ENCODE peak calls at places on chromosomes 11 and 22, in ten cellular contexts. J, V, C, B, Z, P, U, X, Q and W are unnamed samples.

GRCh38 chr22:30453731-30454510 is 17.9 kb downstream of the SEC14L3 start:
- DNase-seq in Q (no peak), P (no peak), C (no peak), U (no peak), J (no peak), Z (no peak), X (no peak), V (no peak), B (peak; percentile 35), W (no peak)

GRCh38 chr11:86288776-86289507 is 13.1 kb upstream of the HIKESHI start:
- DNase-seq in C (no peak), J (no peak), P (no peak), Q (no peak), B (no peak), V (no peak), Z (no peak), X (no peak), U (peak; percentile 48), W (no peak)

GRCh38 chr11:96045622-96046456 is 121.9 kb upstream of the MTMR2 start:
- DNase-seq in P (no peak), Q (peak; percentile 45), B (peak; percentile 73), Z (no peak), V (peak; percentile 83), C (peak; percentile 62), U (peak; percentile 15), X (peak; percentile 67), J (peak; percentile 19), W (no peak)

GRCh38 chr22:27267145-27267544 is 534.4 kb downstream of the MN1 start:
- DNase-seq in U (no peak), C (no peak), Q (no peak), J (no peak), V (no peak), P (no peak), B (no peak), X (no peak), Z (no peak), W (no peak)

GRCh38 chr22:25449781-25450317 is 114.6 kb upstream of the GRK3 start:
- DNase-seq in U (no peak), P (no peak), X (no peak), C (no peak), Q (no peak), Z (no peak), V (no peak), J (no peak), B (no peak), W (no peak)

GRCh38 chr22:22486132-22486899 is 22.2 kb downstream of the ZNF280B start:
- DNase-seq in J (no peak), C (no peak), X (no peak), V (no peak), P (no peak), U (no peak), Q (no peak), B (no peak), Z (no peak), W (no peak)

GRCh38 chr11:16604784-16605439 is 133.5 kb upstream of the C11orf58 start:
- DNase-seq in V (no peak), J (no peak), X (peak; percentile 64), U (peak; percentile 63), Z (peak; percentile 28), B (peak; percentile 79), P (no peak), Q (peak; percentile 30), C (no peak), W (no peak)

GRCh38 chr11:128924109-128924508 is 18.6 kb downstream of the TP53AIP1 start:
- DNase-seq in P (no peak), V (no peak), U (no peak), Q (no peak), J (no peak), X (no peak), Z (no peak), B (no peak), C (no peak), W (no peak)

GRCh38 chr22:43946391-43946680 is 8.9 kb upstream of the SAMM50 start:
- DNase-seq in X (no peak), Q (no peak), Z (no peak), U (no peak), B (peak; percentile 49), C (no peak), P (no peak), V (no peak), J (no peak), W (no peak)

GRCh38 chr11:102733232-102733875 is 8.6 kb upstream of the MMP8 start:
- DNase-seq in Z (peak; percentile 46), V (no peak), J (no peak), C (no peak), P (peak; percentile 4), B (peak; percentile 69), U (peak; percentile 17), Q (peak; percentile 35), X (no peak), W (no peak)

GRCh38 chr11:78332872-78333271 is 84.7 kb downstream of the GAB2 start:
- DNase-seq in P (no peak), B (no peak), U (no peak), V (no peak), C (no peak), J (no peak), Z (no peak), X (no peak), Q (no peak), W (no peak)

GRCh38 chr11:2799881-2800654 is 85.5 kb downstream of the CDKN1C start:
- DNase-seq in P (no peak), J (no peak), B (no peak), Z (no peak), X (peak; percentile 62), V (no peak), Q (no peak), C (no peak), U (peak; percentile 12), W (peak; percentile 74)

DNA sequence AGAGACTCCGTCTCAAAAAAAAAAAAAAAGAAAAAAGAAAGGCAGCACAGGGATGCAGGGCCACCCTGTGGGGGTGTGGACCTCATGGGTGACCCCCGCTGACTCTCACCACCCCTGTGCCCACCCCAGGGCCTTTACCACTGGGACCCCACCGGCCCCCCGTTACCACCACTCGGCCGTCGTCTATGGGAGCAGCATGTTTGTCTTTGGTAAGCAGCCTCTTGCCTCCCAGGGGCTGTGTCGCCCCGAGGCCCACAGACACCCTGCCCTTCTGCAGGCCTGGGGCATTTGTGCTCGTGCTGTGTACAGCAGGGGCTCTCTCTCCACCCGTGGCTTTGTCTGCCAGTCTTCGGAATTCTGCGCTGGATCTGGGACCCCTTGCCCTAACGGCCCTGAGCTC is 5.3 kb downstream of the LZTR1 start:
- DNase-seq in B (no peak), Q (no peak), J (no peak), U (no peak), V (no peak), X (no peak), P (no peak), Z (no peak), C (no peak), W (no peak)
- H3K36me3 ChIP-seq in B (peaks cover 6% of the 10 kb centered on the region), Q (peaks cover 82% of the 10 kb centered on the region), J (peaks cover 19% of the 10 kb centered on the region), U (no peaks in the 10 kb centered on the region), V (no peaks in the 10 kb centered on the region), X (peaks cover 18% of the 10 kb centered on the region), P (peaks cover 24% of the 10 kb centered on the region), Z (peaks cover 25% of the 10 kb centered on the region), C (peaks cover 29% of the 10 kb centered on the region), W (peaks cover 45% of the 10 kb centered on the region)

DNA sequence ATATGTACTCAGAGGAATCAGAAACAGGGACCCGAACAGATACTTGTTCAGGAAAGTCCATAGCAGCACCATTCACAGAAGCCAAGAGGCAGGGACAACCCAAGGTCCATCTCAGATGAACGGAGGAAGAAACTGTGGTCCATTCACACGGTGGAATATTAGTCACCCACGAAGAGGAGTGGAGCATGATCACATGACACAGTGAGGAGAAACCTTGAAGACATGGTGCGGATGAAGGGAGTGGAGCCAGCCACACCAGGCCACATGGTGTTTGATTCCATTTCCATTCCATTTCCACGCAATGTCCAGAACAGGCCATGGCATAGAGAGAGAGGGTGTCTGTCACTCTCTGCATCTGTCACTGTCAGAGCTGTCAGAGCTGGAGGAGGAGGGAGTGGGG is 30.7 kb downstream of the NADSYN1 start:
- DNase-seq in X (peak; percentile 8), Q (no peak), B (no peak), P (no peak), C (no peak), U (no peak), Z (no peak), V (no peak), J (no peak), W (peak; percentile 7)
- H3K36me3 ChIP-seq in X (peaks cover 40% of the 10 kb centered on the region), Q (peaks cover 99% of the 10 kb centered on the region), B (peaks cover 5% of the 10 kb centered on the region), P (peaks cover 38% of the 10 kb centered on the region), C (peaks cover 54% of the 10 kb centered on the region), U (no peaks in the 10 kb centered on the region), Z (peaks cover 12% of the 10 kb centered on the region), V (peaks cover 17% of the 10 kb centered on the region), J (peaks cover 53% of the 10 kb centered on the region), W (peaks cover 91% of the 10 kb centered on the region)

DNA sequence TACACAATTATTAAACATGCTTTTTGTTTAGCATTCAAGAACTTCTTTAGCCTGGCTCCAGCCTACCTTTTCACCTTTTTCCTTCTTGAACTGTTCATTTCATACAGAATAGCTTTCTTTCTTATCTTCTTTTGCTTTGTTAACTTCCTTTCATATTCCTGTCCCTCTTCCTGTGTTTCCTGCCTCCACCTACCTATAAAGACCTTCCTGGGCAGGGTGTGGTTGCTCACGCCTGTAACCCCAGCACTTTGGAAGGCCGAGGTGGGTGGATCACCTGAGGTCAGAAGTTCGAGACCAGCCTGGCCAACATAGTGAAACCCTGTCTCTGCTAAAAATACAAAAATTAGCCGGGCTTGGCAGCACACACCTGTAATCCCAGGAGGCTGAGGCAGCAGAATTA is 22.9 kb downstream of the CAPRIN1 start:
- DNase-seq in C (no peak), Z (no peak), B (no peak), P (no peak), X (no peak), U (no peak), J (no peak), V (no peak), Q (no peak), W (no peak)
- H3K36me3 ChIP-seq in C (peaks cover 74% of the 10 kb centered on the region), Z (peaks cover 84% of the 10 kb centered on the region), B (peaks cover 44% of the 10 kb centered on the region), P (peaks cover 6% of the 10 kb centered on the region), X (peaks cover 45% of the 10 kb centered on the region), U (no peaks in the 10 kb centered on the region), J (peaks cover 20% of the 10 kb centered on the region), V (peaks cover 6% of the 10 kb centered on the region), Q (peaks cover 56% of the 10 kb centered on the region), W (peaks cover 69% of the 10 kb centered on the region)

GRCh38 chr11:64366751-64367150 is 7.8 kb downstream of the RPS6KA4 start:
- DNase-seq in V (no peak), J (no peak), B (no peak), Q (no peak), P (no peak), Z (no peak), X (no peak), C (no peak), U (no peak), W (no peak)

GRCh38 chr11:64364911-64365310 is 5.9 kb downstream of the RPS6KA4 start:
- DNase-seq in Z (no peak), C (no peak), V (no peak), P (no peak), U (no peak), Q (no peak), J (no peak), X (no peak), B (no peak), W (no peak)

GRCh38 chr11:64361659-64362058 is 2.7 kb downstream of the RPS6KA4 start:
- DNase-seq in P (no peak), J (no peak), B (peak; percentile 49), U (no peak), Z (no peak), Q (no peak), V (no peak), X (no peak), C (no peak), W (no peak)

GRCh38 chr11:64362339-64362738 is 3.4 kb downstream of the RPS6KA4 start:
- DNase-seq in Z (no peak), P (no peak), V (no peak), J (no peak), B (no peak), U (no peak), X (no peak), Q (no peak), C (no peak), W (no peak)

GRCh38 chr11:64364435-64364834 is 5.5 kb downstream of the RPS6KA4 start:
- DNase-seq in J (no peak), V (no peak), U (no peak), X (no peak), B (no peak), P (no peak), C (no peak), Q (no peak), Z (no peak), W (no peak)
- H3K36me3 ChIP-seq in J (peaks cover 64% of the 10 kb centered on the region), V (no peaks in the 10 kb centered on the region), U (no peaks in the 10 kb centered on the region), X (peaks cover 31% of the 10 kb centered on the region), B (peaks cover 20% of the 10 kb centered on the region), P (peaks cover 22% of the 10 kb centered on the region), C (peaks cover 65% of the 10 kb centered on the region), Q (peaks cover 92% of the 10 kb centered on the region), Z (peaks cover 38% of the 10 kb centered on the region), W (peaks cover 85% of the 10 kb centered on the region)